ENCODE peak calls at places on chromosome 3, in six cellular contexts. L is iris pigment epithelial cell, D is HT1080, S is HT-29, F is activated T-cell treated with anti-CD3 and anti-CD28 coated beads for 24 hours, I is psoas muscle. M is an unnamed sample.
A peak's percentile ranks its signal among the peaks of the same experiment; 100 is the strongest.

GRCh38 chr3:192850501-192850981 is 67.1 kb downstream of the MB21D2 start:
- DNase-seq in L (peak; percentile 83), D (peak; percentile 74), S (peak; percentile 70), F (peak; percentile 36), I (no peak), M (peak; percentile 51)

GRCh38 chr3:156359337-156359736 is 195.6 kb downstream of the SSR3 start:
- DNase-seq in L (no peak), D (peak; percentile 28), S (no peak), F (no peak), I (no peak), M (no peak)

GRCh38 chr3:150371741-150372254 is 36.3 kb upstream of the TSC22D2 start:
- DNase-seq in L (peak; percentile 100), D (peak; percentile 100), S (peak; percentile 95), F (no peak), I (no peak), M (peak; percentile 29)

GRCh38 chr3:15796771-15797599 is 794 bp downstream of the ANKRD28 start:
- DNase-seq in L (peak; percentile 72), D (peak; percentile 79), S (peak; percentile 32), F (no peak), I (no peak), M (no peak)

GRCh38 chr3:123870033-123870432 is 14.1 kb downstream of the MYLK start:
- DNase-seq in L (no peak), D (peak; percentile 95), S (no peak), F (no peak), I (no peak), M (no peak)

GRCh38 chr3:11155341-11156025 is 1.2 kb downstream of the HRH1 start:
- DNase-seq in L (peak; percentile 86), D (peak; percentile 85), S (peak; percentile 33), F (peak; percentile 8), I (peak; percentile 73), M (peak; percentile 87)

GRCh38 chr3:105647047-105647446 is 221.8 kb downstream of the CBLB start:
- DNase-seq in L (peak; percentile 97), D (peak; percentile 96), S (peak; percentile 32), F (no peak), I (no peak), M (no peak)

GRCh38 chr3:189947948-189948723 is 172.6 kb downstream of the P3H2 start:
- DNase-seq in L (peak; percentile 31), D (peak; percentile 72), S (peak; percentile 72), F (peak; percentile 15), I (no peak), M (no peak)

GRCh38 chr3:15899438-15899837 is 101.7 kb upstream of the ANKRD28 start:
- DNase-seq in L (peak; percentile 78), D (peak; percentile 64), S (no peak), F (no peak), I (no peak), M (no peak)

GRCh38 chr3:182005683-182006082 is 294.0 kb downstream of the SOX2 start:
- DNase-seq in L (no peak), D (no peak), S (no peak), F (no peak), I (no peak), M (no peak)

GRCh38 chr3:195337747-195338146 is 66.8 kb upstream of the XXYLT1 start:
- DNase-seq in L (no peak), D (no peak), S (no peak), F (no peak), I (no peak), M (no peak)

GRCh38 chr3:66115858-66116654 is 77.3 kb upstream of the MAGI1 start:
- DNase-seq in L (peak; percentile 98), D (peak; percentile 97), S (peak; percentile 54), F (no peak), I (peak; percentile 34), M (no peak)

GRCh38 chr3:134640872-134641470 is 9.9 kb downstream of the KY start:
- DNase-seq in L (peak; percentile 63), D (peak; percentile 62), S (peak; percentile 51), F (no peak), I (no peak), M (peak; percentile 55)

GRCh38 chr3:156353535-156353934 is 201.4 kb downstream of the SSR3 start:
- DNase-seq in L (no peak), D (no peak), S (no peak), F (no peak), I (peak; percentile 16), M (peak; percentile 4)

GRCh38 chr3:194434503-194434902 is 35.4 kb upstream of the GP5 start:
- DNase-seq in L (no peak), D (no peak), S (no peak), F (no peak), I (no peak), M (no peak)

GRCh38 chr3:117170112-117170511 is 460.5 kb downstream of the TUSC7 start:
- DNase-seq in L (no peak), D (no peak), S (no peak), F (no peak), I (no peak), M (no peak)

GRCh38 chr3:98784666-98785600 is 21.8 kb downstream of the ST3GAL6 start:
- DNase-seq in L (peak; percentile 96), D (peak; percentile 75), S (no peak), F (no peak), I (no peak), M (no peak)

GRCh38 chr3:48694610-48695051 is 8.9 kb upstream of the NCKIPSD start:
- DNase-seq in L (peak; percentile 92), D (peak; percentile 76), S (no peak), F (no peak), I (peak; percentile 82), M (no peak)

GRCh38 chr3:140493271-140493670 is 184.6 kb upstream of the TRIM42 start:
- DNase-seq in L (no peak), D (no peak), S (no peak), F (no peak), I (no peak), M (no peak)

GRCh38 chr3:98733778-98734281 is 29.3 kb upstream of the ST3GAL6 start:
- DNase-seq in L (peak; percentile 42), D (peak; percentile 24), S (no peak), F (no peak), I (no peak), M (peak; percentile 71)

GRCh38 chr3:25581823-25582222 is 82.9 kb downstream of the TOP2B start:
- DNase-seq in L (no peak), D (no peak), S (no peak), F (no peak), I (no peak), M (no peak)

GRCh38 chr3:14821151-14821550 is 2.4 kb downstream of the FGD5 start:
- DNase-seq in L (no peak), D (no peak), S (no peak), F (no peak), I (no peak), M (no peak)

GRCh38 chr3:39196671-39197446 is 4.5 kb upstream of the XIRP1 start:
- DNase-seq in L (no peak), D (no peak), S (no peak), F (no peak), I (no peak), M (no peak)

GRCh38 chr3:126109146-126109859 is 25.4 kb upstream of the SLC41A3 start:
- DNase-seq in L (no peak), D (no peak), S (no peak), F (no peak), I (no peak), M (no peak)

GRCh38 chr3:56357266-56357665 is 111.0 kb downstream of the ERC2 start:
- DNase-seq in L (peak; percentile 32), D (peak; percentile 12), S (no peak), F (no peak), I (no peak), M (no peak)

M was measured in HuH-7.